ENCODE peak calls at places on chromosomes 12 and 14, in four cellular contexts. N is left lung, H is pancreas, X is type B pancreatic cell. F is an unnamed sample.

GRCh38 chr14:73786942-73787759 is 64.5 kb upstream of the PTGR2 start:
- DNase-seq in N (peak; percentile 77), H (peak; percentile 68), X (no peak), F (peak; percentile 37)

GRCh38 chr12:105092336-105092735 is 8.1 kb upstream of the ALDH1L2 start:
- DNase-seq in X (no peak), N (no peak), H (peak; percentile 45), F (no peak)

GRCh38 chr14:105214324-105214915 is 33.3 kb upstream of the NUDT14 start:
- DNase-seq in X (no peak), N (no peak), H (no peak), F (no peak)

GRCh38 chr14:80498533-80498932 is 287.2 kb upstream of the DIO2 start:
- DNase-seq in H (no peak), X (no peak), N (no peak), F (no peak)

GRCh38 chr12:86719381-86719780 is 463.2 kb upstream of the MGAT4C start:
- DNase-seq in H (no peak), X (no peak), N (no peak), F (no peak)

GRCh38 chr14:76461886-76462285 is 85.9 kb downstream of the ESRRB start:
- DNase-seq in H (no peak), X (no peak), N (no peak), F (no peak)

GRCh38 chr12:252634-253033 is 10.0 kb downstream of the SLC6A13 start:
- DNase-seq in X (no peak), H (peak; percentile 16), N (no peak), F (no peak)

GRCh38 chr14:104601786-104602185 is 2.8 kb downstream of the TMEM179 start:
- DNase-seq in N (peak; percentile 32), X (no peak), H (peak; percentile 12), F (no peak)

GRCh38 chr12:116026346-116026745 is 251.1 kb downstream of the MED13L start:
- DNase-seq in H (no peak), X (no peak), N (no peak), F (no peak)

GRCh38 chr12:41531147-41531829 is 343.2 kb downstream of the PDZRN4 start:
- DNase-seq in X (no peak), N (no peak), H (no peak), F (no peak)

GRCh38 chr12:14410177-14410576 is 44.7 kb downstream of the ATF7IP start:
- DNase-seq in H (no peak), N (no peak), X (no peak), F (no peak)

GRCh38 chr14:26738571-26738970 is 140.7 kb upstream of the NOVA1 start:
- DNase-seq in X (no peak), N (no peak), H (no peak), F (no peak)

GRCh38 chr14:89598548-89599186 is 181.6 kb upstream of the FOXN3 start:
- DNase-seq in N (no peak), H (no peak), X (no peak), F (no peak)

GRCh38 chr12:41486718-41487117 is 298.6 kb downstream of the PDZRN4 start:
- DNase-seq in X (no peak), H (no peak), N (no peak), F (no peak)

GRCh38 chr14:70660967-70661871 is 19.5 kb downstream of the TTC9 start:
- DNase-seq in H (peak; percentile 26), X (no peak), N (no peak), F (no peak)

GRCh38 chr12:63764481-63764880 is 15.2 kb upstream of the RXYLT1 start:
- DNase-seq in H (no peak), X (no peak), N (no peak), F (no peak)

GRCh38 chr12:68487721-68488309 is 122.9 kb upstream of the RAP1B start:
- DNase-seq in H (no peak), N (no peak), X (no peak), F (no peak)

GRCh38 chr14:66471584-66471983 is 14.6 kb upstream of the CCDC196 start:
- DNase-seq in H (no peak), X (no peak), N (no peak), F (no peak)

GRCh38 chr12:32457251-32458025 is 58.1 kb downstream of the FGD4 start:
- DNase-seq in X (no peak), N (no peak), H (no peak), F (no peak)

GRCh38 chr12:16939871-16940306 is 333.9 kb upstream of the LMO3 start:
- DNase-seq in N (peak; percentile 43), H (peak; percentile 83), X (no peak), F (no peak)

GRCh38 chr14:61335876-61336275 is 14.5 kb downstream of the PRKCH start:
- DNase-seq in N (no peak), H (no peak), X (no peak), F (no peak)

GRCh38 chr12:118302053-118302452 is 70.7 kb downstream of the TAOK3 start:
- DNase-seq in X (no peak), N (no peak), H (no peak), F (no peak)

GRCh38 chr12:26493656-26494055 is 298.3 kb downstream of the SSPN start:
- DNase-seq in N (no peak), H (peak; percentile 53), X (no peak), F (no peak)

GRCh38 chr14:26191123-26191522 is 406.7 kb downstream of the NOVA1 start:
- DNase-seq in H (no peak), X (no peak), N (no peak), F (no peak)

GRCh38 chr12:58413794-58414193 is 472.4 kb downstream of the ATP23 start:
- DNase-seq in N (no peak), H (no peak), X (no peak), F (no peak)

GRCh38 chr12:58414398-58414871 is 473.1 kb downstream of the ATP23 start:
- DNase-seq in X (no peak), H (no peak), N (no peak), F (no peak)

GRCh38 chr12:58419182-58419760 is 477.9 kb downstream of the ATP23 start:
- DNase-seq in H (no peak), N (no peak), X (no peak), F (no peak)

GRCh38 chr12:58415716-58416115 is 474.3 kb downstream of the ATP23 start:
- DNase-seq in X (no peak), H (no peak), N (no peak), F (no peak)

DNA sequence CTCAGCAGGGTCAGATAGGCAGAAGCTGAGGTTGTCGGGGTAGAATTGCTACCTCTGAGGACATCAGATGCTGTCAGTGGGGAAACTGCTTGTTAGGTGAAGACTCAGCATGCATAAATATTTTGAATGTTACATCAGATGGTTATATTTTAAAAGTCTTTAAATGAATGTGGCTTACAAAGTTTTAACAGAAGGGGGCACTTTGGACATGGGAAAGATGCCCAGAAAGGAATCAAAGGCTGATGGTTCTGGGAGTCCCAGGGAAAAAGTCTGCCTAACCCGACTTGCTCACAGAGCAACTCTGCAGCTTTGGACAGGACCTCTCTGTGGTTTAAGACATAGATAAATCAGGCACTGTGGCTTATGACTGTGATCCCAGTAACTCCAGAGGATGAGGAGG is 474.8 kb downstream of the ATP23 start:
- DNase-seq in N (no peak), H (no peak), X (no peak), F (no peak)
- TF ChIP-seq CTCF in N (no peak), H (no peak), X (no peak), F (no peak)

GRCh38 chr12:49750994-49751393 is 9.6 kb downstream of the TMBIM6 start:
- DNase-seq in X (no peak), H (no peak), N (no peak), F (no peak)

GRCh38 chr12:49744363-49744885 is 3.1 kb downstream of the TMBIM6 start:
- DNase-seq in H (no peak), N (no peak), X (no peak), F (no peak)

GRCh38 chr12:49748306-49748705 is 6.9 kb downstream of the TMBIM6 start:
- DNase-seq in H (no peak), X (no peak), N (no peak), F (no peak)

GRCh38 chr12:49748800-49749199 is 7.4 kb downstream of the TMBIM6 start:
- DNase-seq in X (no peak), H (no peak), N (no peak), F (no peak)

DNA sequence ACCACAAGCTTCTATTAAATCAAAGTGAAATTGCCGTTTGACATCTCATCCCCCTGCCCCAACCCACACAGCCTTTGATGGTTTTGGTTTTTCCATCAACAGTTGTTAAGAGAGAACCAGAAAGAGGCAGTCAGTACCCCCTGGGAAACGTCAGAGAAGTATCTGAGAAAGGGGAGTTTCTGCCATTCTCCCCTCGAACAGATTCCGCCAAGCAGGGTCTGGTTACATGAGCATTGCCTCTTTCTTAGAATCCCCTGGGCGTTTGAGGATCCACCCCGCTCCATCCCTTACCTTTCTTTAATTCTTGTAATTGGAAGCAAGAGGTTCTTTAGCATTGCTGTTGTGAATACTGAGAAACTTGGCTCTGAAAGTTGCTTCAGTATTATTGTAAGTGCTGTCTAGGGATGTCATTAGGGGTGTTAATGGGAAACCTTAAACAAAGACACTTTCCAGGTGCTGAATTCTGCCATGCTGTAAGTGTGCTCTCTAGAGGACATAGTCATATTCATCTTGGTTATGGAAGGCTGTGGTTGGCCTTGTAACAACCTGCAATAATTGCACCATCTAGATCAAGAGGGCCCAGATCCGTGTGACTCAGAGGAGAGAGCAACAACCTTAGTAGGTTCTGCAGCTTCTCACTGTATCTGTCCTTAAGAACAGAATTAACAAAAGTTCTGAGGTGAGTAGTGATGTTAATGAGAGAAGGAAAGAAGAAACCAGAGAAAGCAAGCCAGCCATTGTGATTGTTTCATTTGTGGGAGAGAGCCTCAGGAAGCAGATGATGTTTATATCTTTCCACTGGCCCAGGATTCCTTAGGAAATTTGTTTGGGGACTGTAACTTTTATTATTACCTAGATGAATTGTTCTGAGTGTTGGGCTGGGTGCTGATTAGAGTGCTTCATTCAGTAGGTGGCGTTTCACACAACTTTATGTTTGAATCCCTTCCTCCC is 8.9 kb downstream of the TMBIM6 start:
- DNase-seq in N (no peak), H (peak; percentile 24), X (no peak), F (no peak)
- TF ChIP-seq CTCF in N (no peak), H (no peak), X (no peak), F (no peak)

GRCh38 chr12:47382305-47382704 is 302.5 kb upstream of the AMIGO2 start:
- DNase-seq in X (no peak), H (no peak), N (no peak), F (no peak)
- TF ChIP-seq CTCF in X (no peak), H (no peak), N (no peak), F (no peak)

GRCh38 chr12:77325505-77325904 is 260.1 kb upstream of the E2F7 start:
- DNase-seq in X (no peak), H (no peak), N (no peak), F (no peak)

GRCh38 chr12:77324416-77324762 is 259.0 kb upstream of the E2F7 start:
- DNase-seq in H (no peak), N (no peak), X (no peak), F (no peak)

GRCh38 chr12:77328326-77328725 is 263.0 kb upstream of the E2F7 start:
- DNase-seq in X (no peak), H (no peak), N (no peak), F (no peak)

GRCh38 chr12:77323778-77324415 is 258.5 kb upstream of the E2F7 start:
- DNase-seq in N (no peak), X (no peak), H (no peak), F (no peak)

DNA sequence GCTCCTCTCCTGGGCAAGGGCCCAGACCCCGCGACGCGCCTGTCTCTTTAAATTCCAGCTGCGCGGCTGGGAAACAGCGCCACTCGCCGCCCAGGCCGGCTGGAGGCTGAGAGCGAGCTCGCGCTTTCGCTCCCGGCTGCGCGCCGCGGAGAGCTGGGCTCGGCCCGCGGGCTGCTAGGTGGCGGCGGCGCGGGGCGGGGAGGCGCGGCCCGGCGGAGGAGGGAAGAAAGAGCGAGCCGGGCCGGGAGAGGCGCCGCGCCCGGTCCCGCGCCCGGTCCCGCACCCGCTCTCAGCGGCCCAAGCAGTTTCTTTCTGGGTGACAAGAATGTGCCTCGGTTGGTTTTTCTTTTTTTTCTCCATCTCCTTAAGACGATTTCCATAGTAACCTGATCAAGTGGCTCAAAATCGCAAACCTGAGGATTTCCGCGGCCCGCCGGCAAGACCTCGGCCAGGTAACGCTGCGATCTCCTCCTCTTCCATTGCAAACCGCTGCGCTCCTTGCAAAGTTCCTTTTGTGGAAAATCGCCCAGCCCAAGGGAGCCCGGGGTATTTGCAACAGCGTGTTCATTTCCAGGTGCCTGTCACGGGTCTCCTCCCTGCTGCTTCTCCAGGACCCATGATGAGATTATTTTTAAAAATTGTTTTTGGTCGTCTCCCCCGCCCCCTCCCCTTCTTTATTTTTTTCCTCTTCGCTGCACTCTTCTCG is 259.5 kb upstream of the E2F7 start:
- DNase-seq in N (peak; percentile 65), X (peak; percentile 79), H (peak; percentile 65), F (peak; percentile 85)
- TF ChIP-seq CTCF in N (peak; percentile 32), X (peak; percentile 67), H (peak; percentile 22), F (no peak)

F was measured in mesothelial cell of epicardium.